ENCODE peak calls at places on chromosomes 16 and 17, in nine cellular contexts. Q, B, M, J, X, N, R, O and Y are unnamed samples. For H3K4me1, the result is how much of the 10 kb centered on the place peaks cover.

GRCh38 chr17:39822051-39822450 is 42.1 kb downstream of the IKZF3 start:
- DNase-seq in Q (no peak), B (no peak), M (no peak), J (no peak), X (no peak), N (no peak), R (no peak), O (no peak), Y (no peak)

GRCh38 chr17:68054296-68054900 is 18.9 kb downstream of the KPNA2 start:
- DNase-seq in Q (no peak), B (peak), M (peak), J (no peak), X (no peak), N (no peak), R (no peak), O (peak), Y (no peak)

GRCh38 chr16:4830408-4830807 is 16.7 kb downstream of the GLYR1 start:
- DNase-seq in Q (no peak), B (peak), M (no peak), J (no peak), X (no peak), N (no peak), R (no peak), O (no peak), Y (no peak)

GRCh38 chr17:39002991-39003715 is 36.0 kb upstream of the FBXO47 start:
- DNase-seq in Q (no peak), B (peak), M (peak), J (peak), X (no peak), N (no peak), R (no peak), O (peak), Y (no peak)

GRCh38 chr16:3625911-3626732 is 14.7 kb upstream of the SLX4 start:
- DNase-seq in Q (no peak), B (no peak), M (no peak), J (no peak), X (no peak), N (no peak), R (no peak), O (no peak), Y (no peak)

GRCh38 chr16:59188029-59188428 is 453.9 kb upstream of the GOT2 start:
- DNase-seq in Q (no peak), B (no peak), M (no peak), J (no peak), X (no peak), N (no peak), R (no peak), O (no peak), Y (no peak)

GRCh38 chr17:60993497-60993896 is 315.8 kb downstream of the BCAS3 start:
- DNase-seq in Q (no peak), B (no peak), M (no peak), J (no peak), X (no peak), N (no peak), R (no peak), O (no peak), Y (no peak)

GRCh38 chr17:17346428-17347233 is 43.5 kb downstream of the NT5M start:
- DNase-seq in Q (no peak), B (no peak), M (no peak), J (no peak), X (no peak), N (no peak), R (no peak), O (peak), Y (no peak)

GRCh38 chr17:32910769-32911168 is 17.2 kb upstream of the TMEM98 start:
- DNase-seq in Q (no peak), B (no peak), M (no peak), J (no peak), X (no peak), N (no peak), R (no peak), O (no peak), Y (no peak)

GRCh38 chr17:1491406-1492248 is 859 bp downstream of the MYO1C start:
- DNase-seq in Q (no peak), B (peak), M (peak), J (no peak), X (peak), N (peak), R (no peak), O (peak), Y (no peak)
- H3K4me1 ChIP-seq in Q (under half), B (half or more), M (under half), J (under half), X (under half), N (under half), R (under half), O (half or more), Y (half or more)

GRCh38 chr17:29583324-29584248 is 5.9 kb downstream of the GIT1 start:
- DNase-seq in Q (no peak), B (peak), M (no peak), J (no peak), X (no peak), N (no peak), R (no peak), O (no peak), Y (no peak)

GRCh38 chr17:29584452-29585079 is 4.9 kb downstream of the GIT1 start:
- DNase-seq in Q (no peak), B (peak), M (no peak), J (no peak), X (no peak), N (no peak), R (no peak), O (no peak), Y (no peak)

GRCh38 chr17:29586676-29587469 is 2.6 kb downstream of the GIT1 start:
- DNase-seq in Q (no peak), B (peak), M (no peak), J (no peak), X (no peak), N (no peak), R (no peak), O (no peak), Y (no peak)

GRCh38 chr17:29587591-29587990 is 1.9 kb downstream of the GIT1 start:
- DNase-seq in Q (no peak), B (peak), M (no peak), J (no peak), X (peak), N (no peak), R (no peak), O (no peak), Y (no peak)

DNA sequence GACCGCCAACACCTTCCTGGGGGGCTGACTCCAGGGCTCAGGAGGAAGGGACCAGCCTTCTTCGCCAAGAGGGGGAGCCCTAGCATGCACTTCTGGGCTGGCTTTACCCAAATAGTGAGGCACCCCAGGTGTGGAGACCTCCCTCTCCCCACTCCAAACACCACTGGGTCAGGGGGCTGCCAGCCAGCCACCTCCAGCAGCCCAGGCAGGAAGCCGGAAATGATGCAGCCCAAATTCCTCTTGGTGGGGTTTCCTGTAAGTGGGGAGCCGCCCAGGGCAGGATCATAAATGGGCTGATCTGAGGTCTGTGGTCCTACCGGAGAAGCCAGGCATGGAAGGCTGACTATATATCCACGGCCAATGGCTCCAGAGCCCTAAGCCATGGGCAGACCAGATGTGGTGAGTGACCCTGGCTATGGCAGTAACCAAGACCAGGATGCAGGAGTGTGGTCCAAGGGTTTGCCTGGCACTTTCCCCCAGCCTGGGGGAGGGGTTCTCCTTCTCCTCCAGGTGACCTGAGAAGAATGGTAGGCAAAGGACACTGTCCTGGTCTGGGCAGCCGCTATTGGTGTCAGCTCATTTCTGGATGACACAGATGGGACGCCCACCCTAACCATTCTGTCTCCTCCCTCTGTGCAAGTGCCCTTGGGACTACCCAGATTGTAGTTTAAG is 4.2 kb downstream of the GIT1 start:
- DNase-seq in Q (no peak), B (peak), M (no peak), J (no peak), X (no peak), N (no peak), R (no peak), O (no peak), Y (no peak)
- TF ChIP-seq POLR2A in Q (no peak), B (peak), M (no peak), J (no peak), X (no peak), N (no peak), R (no peak), O (no peak), Y (no peak)

GRCh38 chr16:66616592-66616991 is 12.1 kb downstream of the CMTM3 start:
- DNase-seq in Q (no peak), B (no peak), M (peak), J (no peak), X (no peak), N (no peak), R (no peak), O (no peak), Y (no peak)
- H3K27ac ChIP-seq in Q (peak), B (no peak), M (peak), J (no peak), X (no peak), N (no peak), R (no peak), O (no peak), Y (no peak)

GRCh38 chr17:77371888-77372443 is 231.2 kb downstream of the SEC14L1 start:
- DNase-seq in Q (no peak), B (peak), M (no peak), J (no peak), X (no peak), N (no peak), R (no peak), O (no peak), Y (no peak)

GRCh38 chr17:77370536-77370935 is 229.8 kb downstream of the SEC14L1 start:
- DNase-seq in Q (no peak), B (peak), M (no peak), J (no peak), X (no peak), N (no peak), R (no peak), O (no peak), Y (no peak)

GRCh38 chr17:77366558-77367245 is 225.9 kb downstream of the SEC14L1 start:
- DNase-seq in Q (no peak), B (peak), M (peak), J (no peak), X (peak), N (no peak), R (no peak), O (no peak), Y (no peak)

GRCh38 chr17:77371117-77371887 is 230.5 kb downstream of the SEC14L1 start:
- DNase-seq in Q (no peak), B (peak), M (no peak), J (no peak), X (no peak), N (no peak), R (no peak), O (peak), Y (no peak)

GRCh38 chr17:77369544-77369971 is 228.8 kb downstream of the SEC14L1 start:
- DNase-seq in Q (no peak), B (no peak), M (no peak), J (no peak), X (no peak), N (no peak), R (no peak), O (no peak), Y (no peak)
- H3K4me1 ChIP-seq in Q (half or more), B (half or more), M (half or more), J (under half), X (under half), N (half or more), R (under half), O (half or more), Y (half or more)

GRCh38 chr16:69823831-69824563 is 61.9 kb downstream of the WWP2 start:
- DNase-seq in Q (no peak), B (peak), M (peak), J (no peak), X (peak), N (no peak), R (no peak), O (peak), Y (no peak)
- TF ChIP-seq POLR2A in Q (no peak), B (no peak), M (no peak), J (no peak), X (no peak), N (no peak), R (no peak), O (no peak), Y (no peak)

GRCh38 chr17:47685556-47686275 is 8.2 kb upstream of the TBKBP1 start:
- DNase-seq in Q (no peak), B (no peak), M (no peak), J (no peak), X (no peak), N (no peak), R (no peak), O (no peak), Y (no peak)

GRCh38 chr17:47687328-47687690 is 6.7 kb upstream of the TBKBP1 start:
- DNase-seq in Q (no peak), B (no peak), M (no peak), J (no peak), X (no peak), N (no peak), R (no peak), O (no peak), Y (no peak)

GRCh38 chr17:47686661-47687327 is 7.2 kb upstream of the TBKBP1 start:
- DNase-seq in Q (peak), B (no peak), M (peak), J (no peak), X (no peak), N (no peak), R (no peak), O (no peak), Y (no peak)

GRCh38 chr17:47686276-47686635 is 7.7 kb upstream of the TBKBP1 start:
- DNase-seq in Q (no peak), B (no peak), M (no peak), J (no peak), X (no peak), N (no peak), R (no peak), O (no peak), Y (no peak)

DNA sequence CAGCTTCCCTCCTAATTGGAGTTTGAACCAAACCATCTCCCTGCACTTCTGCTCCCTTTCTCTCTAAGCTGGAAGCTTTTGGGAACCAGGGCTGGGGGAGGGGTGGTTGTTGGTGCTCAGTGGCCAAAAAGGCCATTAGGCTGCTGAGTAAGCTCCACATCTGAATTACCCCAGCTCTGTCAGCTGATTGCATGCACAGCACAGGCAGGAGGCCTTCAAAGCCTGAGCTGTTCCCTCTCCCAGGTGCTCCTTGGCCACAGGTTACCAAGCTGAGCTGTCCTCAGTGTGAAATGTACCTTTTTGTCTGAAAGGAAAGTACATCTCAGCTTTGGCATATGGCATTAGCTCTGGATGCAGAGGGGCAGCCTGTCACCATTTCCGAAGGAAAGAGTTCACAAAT is 6.2 kb upstream of the TBKBP1 start:
- DNase-seq in Q (no peak), B (no peak), M (peak), J (no peak), X (no peak), N (no peak), R (no peak), O (no peak), Y (no peak)
- H3K27ac ChIP-seq in Q (peak), B (no peak), M (peak), J (no peak), X (peak), N (no peak), R (peak), O (peak), Y (no peak)

GRCh38 chr16:57632568-57632967 is 4.1 kb downstream of the ADGRG1 start:
- DNase-seq in Q (no peak), B (peak), M (peak), J (no peak), X (no peak), N (no peak), R (no peak), O (no peak), Y (no peak)
- H3K4me1 ChIP-seq in Q (half or more), B (half or more), M (under half), J (under half), X (under half), N (half or more), R (under half), O (half or more), Y (under half)